ENCODE peak calls at places on chromosomes 12 and 14, in five cellular contexts. T is K562, D is HepG2, L is GM12878, Z is H1. P is an unnamed sample.

GRCh38 chr14:24690492-24690891 is 56.5 kb upstream of the GZMB start:
- DNase-seq in Z (peak; percentile 33), D (no peak), L (no peak), T (peak; percentile 13), P (no peak)

GRCh38 chr14:54942913-54943312 is 40.3 kb upstream of the GCH1 start:
- DNase-seq in Z (no peak), L (no peak), D (no peak), T (no peak), P (no peak)

GRCh38 chr12:19428261-19428660 is 11.0 kb upstream of the AEBP2 start:
- DNase-seq in Z (no peak), L (no peak), T (no peak), D (no peak), P (no peak)

GRCh38 chr12:54038760-54039414 is 6.0 kb downstream of the HOXC5 start:
- DNase-seq in L (no peak), T (no peak), D (no peak), Z (no peak), P (no peak)

GRCh38 chr12:6552140-6552551 is 3.7 kb downstream of the IFFO1 start:
- DNase-seq in L (no peak), T (no peak), Z (no peak), D (no peak), P (no peak)

GRCh38 chr14:53603994-53604393 is 352.6 kb downstream of the BMP4 start:
- DNase-seq in D (no peak), L (no peak), Z (no peak), T (no peak), P (no peak)

GRCh38 chr12:109444263-109444662 is 32.8 kb downstream of the KCTD10 start:
- DNase-seq in D (no peak), L (no peak), Z (no peak), T (no peak), P (no peak)

GRCh38 chr14:70842851-70843462 is 33.6 kb upstream of the MAP3K9 start:
- DNase-seq in L (no peak), Z (no peak), T (no peak), D (no peak), P (no peak)

GRCh38 chr14:95334044-95334443 is 14.3 kb upstream of the CLMN start:
- DNase-seq in T (peak; percentile 21), L (no peak), D (no peak), Z (no peak), P (no peak)

GRCh38 chr14:100234511-100234910 is 4.4 kb upstream of the YY1 start:
- DNase-seq in T (no peak), Z (no peak), D (no peak), L (no peak), P (no peak)

GRCh38 chr12:132174703-132175490 is 30.6 kb downstream of the NOC4L start:
- DNase-seq in L (no peak), D (no peak), T (no peak), Z (no peak), P (no peak)

GRCh38 chr12:105831372-105831771 is 307.4 kb downstream of the NUAK1 start:
- DNase-seq in T (no peak), D (no peak), L (no peak), Z (no peak), P (no peak)

GRCh38 chr12:4104722-4105244 is 168.8 kb upstream of the CCND2 start:
- DNase-seq in T (no peak), Z (no peak), D (no peak), L (no peak), P (no peak)

GRCh38 chr14:75334191-75335051 is 55.8 kb downstream of the FOS start:
- DNase-seq in D (no peak), T (no peak), Z (no peak), L (peak; percentile 28), P (no peak)

GRCh38 chr14:101369194-101369915 is 191.9 kb upstream of the DIO3 start:
- DNase-seq in T (no peak), L (no peak), D (no peak), Z (no peak), P (no peak)

GRCh38 chr12:31582155-31582554 is 8.8 kb downstream of the DENND5B start:
- DNase-seq in D (no peak), T (no peak), L (no peak), Z (no peak), P (no peak)

GRCh38 chr12:103745962-103746361 is 95.1 kb downstream of the NT5DC3 start:
- DNase-seq in L (no peak), T (no peak), D (no peak), Z (no peak), P (no peak)

GRCh38 chr12:60072911-60073310 is 477.1 kb downstream of the SLC16A7 start:
- DNase-seq in D (no peak), Z (no peak), T (no peak), L (no peak), P (no peak)

GRCh38 chr14:61505815-61506809 is 184.7 kb downstream of the PRKCH start:
- DNase-seq in D (no peak), L (no peak), Z (no peak), T (no peak), P (no peak)

GRCh38 chr14:34749408-34749807 is 35.0 kb upstream of the CFL2 start:
- DNase-seq in Z (no peak), D (no peak), L (no peak), T (no peak), P (no peak)

GRCh38 chr14:83347874-83348273 is 1814.2 kb upstream of the SEL1L start:
- DNase-seq in Z (no peak), L (no peak), T (no peak), D (no peak), P (no peak)

GRCh38 chr14:83342590-83342989 is 1808.9 kb upstream of the SEL1L start:
- DNase-seq in D (no peak), L (no peak), T (no peak), Z (no peak), P (no peak)
- TF ChIP-seq KDM1A in D (no peak), L (no peak), T (no peak), Z (no peak), P (no peak)

DNA sequence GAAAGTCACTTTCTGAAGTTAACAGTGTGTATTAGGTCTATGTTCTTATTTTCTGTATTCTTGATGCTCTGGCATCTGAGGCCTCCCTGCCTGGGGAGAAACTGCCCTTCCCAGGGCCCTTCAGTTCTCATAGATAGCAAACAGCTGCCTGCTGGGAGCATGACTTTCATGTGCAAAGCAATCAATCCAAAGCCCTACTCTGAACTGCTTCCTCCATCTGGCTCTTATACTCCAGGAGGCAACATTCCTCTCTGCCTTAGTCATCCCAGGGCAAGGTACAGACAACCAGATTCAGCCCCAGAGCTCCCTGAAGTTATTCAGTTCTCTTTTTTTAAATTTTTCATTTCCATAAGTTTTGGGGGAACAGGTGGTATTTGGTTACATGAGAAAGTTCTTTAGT is 41.7 kb upstream of the RIN3 start:
- DNase-seq in D (peak; percentile 73), T (no peak), Z (peak; percentile 47), L (no peak), P (peak; percentile 79)
- TF ChIP-seq KDM1A in D (no peak), T (no peak), Z (no peak), L (no peak), P (no peak)

GRCh38 chr14:38238881-38239280 is 17.0 kb downstream of the CLEC14A start:
- DNase-seq in Z (no peak), D (no peak), L (no peak), T (no peak), P (no peak)
- TF ChIP-seq KDM1A in Z (no peak), D (no peak), L (no peak), T (no peak), P (no peak)

GRCh38 chr12:111341426-111342065 is 27.3 kb downstream of the PHETA1 start:
- DNase-seq in Z (no peak), T (no peak), L (no peak), D (no peak), P (no peak)

GRCh38 chr12:111338096-111338495 is 30.8 kb downstream of the PHETA1 start:
- DNase-seq in T (no peak), L (no peak), Z (no peak), D (no peak), P (no peak)

GRCh38 chr12:111340231-111340630 is 28.7 kb downstream of the PHETA1 start:
- DNase-seq in L (no peak), Z (no peak), D (no peak), T (no peak), P (no peak)

GRCh38 chr12:111337371-111337770 is 31.5 kb downstream of the PHETA1 start:
- DNase-seq in T (no peak), L (no peak), D (no peak), Z (no peak), P (no peak)

GRCh38 chr12:111339306-111339938 is 29.5 kb downstream of the PHETA1 start:
- DNase-seq in T (no peak), Z (no peak), L (no peak), D (no peak), P (no peak)
- TF ChIP-seq KDM1A in T (no peak), Z (no peak), L (no peak), D (no peak), P (no peak)

DNA sequence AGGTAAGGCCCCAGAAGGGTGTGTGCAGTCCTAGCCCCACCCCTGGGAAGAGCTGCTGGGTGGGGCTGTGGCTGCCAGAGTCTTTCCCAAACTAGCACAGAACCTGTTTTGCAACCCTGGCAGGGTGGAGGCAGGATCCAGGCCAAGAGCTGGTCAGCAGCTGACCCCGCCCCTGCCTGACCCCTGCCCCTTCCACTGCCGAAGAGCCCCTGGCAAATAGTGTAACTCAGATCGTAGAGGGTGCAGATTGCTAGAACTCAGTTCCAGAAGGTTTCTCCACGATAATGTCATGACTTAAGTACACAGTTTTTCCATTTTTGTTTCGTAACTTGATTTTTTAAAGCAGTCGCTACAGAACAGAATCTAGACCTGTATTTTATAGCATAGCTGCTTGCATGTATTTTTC is 26.7 kb upstream of the PNMA1 start:
- DNase-seq in D (peak; percentile 49), T (peak; percentile 45), Z (no peak), L (no peak), P (no peak)
- TF ChIP-seq KDM1A in D (no peak), T (no peak), Z (no peak), L (no peak), P (no peak)

DNA sequence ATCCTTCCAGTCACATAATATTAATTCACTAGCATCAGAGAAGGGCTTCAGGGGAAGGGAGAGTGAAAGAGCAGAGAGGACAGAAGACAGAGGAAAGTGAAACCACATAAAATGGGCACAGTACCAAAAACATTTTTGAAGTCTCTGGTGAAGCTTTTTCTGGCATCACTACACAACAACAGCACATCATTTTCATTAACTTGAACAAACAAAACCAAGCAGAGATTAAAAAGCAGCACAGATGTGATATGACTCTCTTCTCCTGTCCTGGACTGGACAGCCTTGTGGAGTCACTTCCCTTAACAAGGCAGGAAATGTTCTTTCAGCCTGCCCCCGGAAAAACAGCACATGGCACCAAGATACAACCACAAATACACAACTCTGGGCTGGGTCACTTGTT is 112.0 kb downstream of the TSPAN8 start:
- DNase-seq in L (no peak), Z (no peak), T (no peak), D (no peak), P (no peak)
- TF ChIP-seq KDM1A in L (no peak), Z (no peak), T (no peak), D (no peak), P (no peak)

GRCh38 chr12:8819676-8819980 is 2.8 kb upstream of the A2ML1 start:
- DNase-seq in Z (no peak), T (peak; percentile 14), L (no peak), D (no peak), P (peak; percentile 11)
- TF ChIP-seq KDM1A in Z (no peak), T (no peak), L (no peak), D (no peak), P (no peak)

P was measured in A549.